ENCODE peak calls at places on chromosomes 4 and X, in five cellular contexts. T is globus pallidus, H is A673, F is PC-3, R is endothelial cell. Z is an unnamed sample.

GRCh38 chrX:135484636-135485289 is 35.7 kb upstream of the INTS6L start:
- DNase-seq in T (peak), H (peak), F (peak), R (peak), Z (peak)

GRCh38 chrX:82764521-82764920 is 743.6 kb upstream of the POU3F4 start:
- DNase-seq in T (no peak), H (no peak), F (no peak), R (no peak), Z (no peak)

GRCh38 chr4:169062861-169063197 is 52.8 kb upstream of the CBR4 start:
- DNase-seq in T (no peak), H (no peak), F (no peak), R (no peak), Z (no peak)

GRCh38 chr4:79764118-79764517 is 308.9 kb downstream of the ANTXR2 start:
- DNase-seq in T (no peak), H (no peak), F (no peak), R (no peak), Z (no peak)

GRCh38 chr4:83906561-83906960 is 370.7 kb downstream of the GPAT3 start:
- DNase-seq in T (no peak), H (peak), F (no peak), R (no peak), Z (no peak)

GRCh38 chrX:115330498-115331138 is 41.1 kb downstream of the LUZP4 start:
- DNase-seq in T (peak), H (peak), F (peak), R (peak), Z (peak)

GRCh38 chrX:9396930-9397329 is 67.9 kb upstream of the TBL1X start:
- DNase-seq in T (no peak), H (no peak), F (peak), R (no peak), Z (no peak)

GRCh38 chr4:113232194-113232593 is 182.7 kb downstream of the ANK2 start:
- DNase-seq in T (no peak), H (no peak), F (no peak), R (no peak), Z (no peak)

GRCh38 chrX:75107863-75108509 is 48.1 kb downstream of the ABCB7 start:
- DNase-seq in T (no peak), H (no peak), F (no peak), R (no peak), Z (no peak)

GRCh38 chr4:83065268-83065667 is 30.3 kb downstream of the COPS4 start:
- DNase-seq in T (no peak), H (no peak), F (no peak), R (no peak), Z (no peak)

GRCh38 chr4:187618701-187619278 is 376.8 kb upstream of the ZFP42 start:
- DNase-seq in T (no peak), H (peak), F (peak), R (no peak), Z (no peak)

GRCh38 chr4:102807345-102807744 is 20.0 kb downstream of the UBE2D3 start:
- DNase-seq in T (no peak), H (no peak), F (no peak), R (no peak), Z (no peak)

GRCh38 chr4:73891739-73892405 is 22.7 kb downstream of the CXCL1 start:
- DNase-seq in T (no peak), H (peak), F (no peak), R (no peak), Z (no peak)

GRCh38 chr4:107467461-107467860 is 252.6 kb downstream of the PAPSS1 start:
- DNase-seq in T (no peak), H (no peak), F (no peak), R (no peak), Z (no peak)

GRCh38 chr4:53855886-53856260 is 208.5 kb downstream of the CHIC2 start:
- DNase-seq in T (no peak), H (no peak), F (peak), R (no peak), Z (no peak)